ENCODE peak calls at places on chromosome 21, in four cellular contexts. One of them, this sample, is unnamed.
A peak's percentile ranks its signal among the peaks of the same experiment; 100 is the strongest.

GRCh38 chr21:29092102-29092959 is 18.9 kb upstream of the CCT8 start:
- DNase-seq in ascending aorta: no peak
- DNase-seq in left ventricle myocardium inferior: no peak
- DNase-seq in upper lobe of left lung: no peak
- DNase-seq in this sample: no peak

GRCh38 chr21:45846373-45847160 is 135.0 kb upstream of the COL6A1 start:
- DNase-seq in ascending aorta: no peak
- DNase-seq in upper lobe of left lung: no peak
- DNase-seq in left ventricle myocardium inferior: peak; percentile 43
- DNase-seq in this sample: peak; percentile 7

GRCh38 chr21:38308785-38309119 is 52.0 kb downstream of the KCNJ15 start:
- DNase-seq in ascending aorta: no peak
- DNase-seq in upper lobe of left lung: no peak
- DNase-seq in left ventricle myocardium inferior: no peak
- DNase-seq in this sample: no peak

GRCh38 chr21:40768056-40768455 is 78.9 kb downstream of the DSCAM start:
- DNase-seq in ascending aorta: no peak
- DNase-seq in left ventricle myocardium inferior: no peak
- DNase-seq in upper lobe of left lung: no peak
- DNase-seq in this sample: no peak

GRCh38 chr21:34822957-34823356 is 154.2 kb downstream of the CLIC6 start:
- DNase-seq in ascending aorta: no peak
- DNase-seq in upper lobe of left lung: no peak
- DNase-seq in left ventricle myocardium inferior: no peak
- DNase-seq in this sample: no peak

GRCh38 chr21:24941316-24942185 is 665.7 kb downstream of the MRPL39 start:
- DNase-seq in left ventricle myocardium inferior: no peak
- DNase-seq in ascending aorta: no peak
- DNase-seq in upper lobe of left lung: no peak
- DNase-seq in this sample: no peak

GRCh38 chr21:29145354-29145782 is 14.9 kb downstream of the MAP3K7CL start:
- DNase-seq in left ventricle myocardium inferior: no peak
- DNase-seq in upper lobe of left lung: no peak
- DNase-seq in ascending aorta: peak; percentile 83
- DNase-seq in this sample: no peak

GRCh38 chr21:25179116-25179515 is 428.2 kb downstream of the MRPL39 start:
- DNase-seq in left ventricle myocardium inferior: no peak
- DNase-seq in ascending aorta: no peak
- DNase-seq in upper lobe of left lung: no peak
- DNase-seq in this sample: no peak

GRCh38 chr21:37257526-37257966 is 9.6 kb downstream of the VPS26C start:
- DNase-seq in left ventricle myocardium inferior: peak; percentile 23
- DNase-seq in upper lobe of left lung: peak; percentile 29
- DNase-seq in ascending aorta: no peak
- DNase-seq in this sample: no peak

GRCh38 chr21:35974801-35975200 is 85.5 kb downstream of the SETD4 start:
- DNase-seq in upper lobe of left lung: no peak
- DNase-seq in left ventricle myocardium inferior: no peak
- DNase-seq in ascending aorta: no peak
- DNase-seq in this sample: no peak

GRCh38 chr21:36848875-36849274 is 117.6 kb downstream of the HLCS start:
- DNase-seq in left ventricle myocardium inferior: no peak
- DNase-seq in upper lobe of left lung: no peak
- DNase-seq in ascending aorta: no peak
- DNase-seq in this sample: no peak

GRCh38 chr21:46667735-46668380 is 32.4 kb downstream of the PRMT2 start:
- DNase-seq in upper lobe of left lung: no peak
- DNase-seq in left ventricle myocardium inferior: no peak
- DNase-seq in ascending aorta: no peak
- DNase-seq in this sample: no peak

GRCh38 chr21:27291006-27291405 is 324.1 kb upstream of the ADAMTS5 start:
- DNase-seq in left ventricle myocardium inferior: no peak
- DNase-seq in upper lobe of left lung: no peak
- DNase-seq in ascending aorta: no peak
- DNase-seq in this sample: no peak

GRCh38 chr21:36235058-36235582 is 78.5 kb downstream of the DOP1B start:
- DNase-seq in ascending aorta: no peak
- DNase-seq in left ventricle myocardium inferior: no peak
- DNase-seq in upper lobe of left lung: peak; percentile 32
- DNase-seq in this sample: no peak

GRCh38 chr21:16279658-16280581 is 550.1 kb downstream of the USP25 start:
- DNase-seq in upper lobe of left lung: no peak
- DNase-seq in left ventricle myocardium inferior: peak; percentile 27
- DNase-seq in ascending aorta: no peak
- DNase-seq in this sample: no peak

GRCh38 chr21:23968722-23969647 is 1638.3 kb downstream of the MRPL39 start:
- DNase-seq in left ventricle myocardium inferior: no peak
- DNase-seq in upper lobe of left lung: peak; percentile 40
- DNase-seq in ascending aorta: no peak
- DNase-seq in this sample: peak; percentile 39

GRCh38 chr21:29005696-29006095 is 13.0 kb upstream of the LTN1 start:
- DNase-seq in ascending aorta: no peak
- DNase-seq in upper lobe of left lung: no peak
- DNase-seq in left ventricle myocardium inferior: no peak
- DNase-seq in this sample: no peak

GRCh38 chr21:45985471-45986315 is 4.1 kb downstream of the COL6A1 start:
- DNase-seq in upper lobe of left lung: no peak
- DNase-seq in left ventricle myocardium inferior: peak; percentile 17
- DNase-seq in ascending aorta: no peak
- DNase-seq in this sample: no peak

GRCh38 chr21:44603911-44604310 is 3.5 kb downstream of the KRTAP10-7 start:
- DNase-seq in left ventricle myocardium inferior: no peak
- DNase-seq in ascending aorta: no peak
- DNase-seq in upper lobe of left lung: no peak
- DNase-seq in this sample: no peak

GRCh38 chr21:44601596-44602473 is 1.4 kb downstream of the KRTAP10-7 start:
- DNase-seq in ascending aorta: no peak
- DNase-seq in upper lobe of left lung: no peak
- DNase-seq in left ventricle myocardium inferior: no peak
- DNase-seq in this sample: no peak

GRCh38 chr21:44606495-44606894 is 5.4 kb upstream of the KRTAP10-8 start:
- DNase-seq in left ventricle myocardium inferior: no peak
- DNase-seq in upper lobe of left lung: no peak
- DNase-seq in ascending aorta: no peak
- DNase-seq in this sample: no peak

GRCh38 chr21:44602474-44602871 is 2.1 kb downstream of the KRTAP10-7 start:
- DNase-seq in left ventricle myocardium inferior: no peak
- DNase-seq in ascending aorta: no peak
- DNase-seq in upper lobe of left lung: no peak
- DNase-seq in this sample: no peak

DNA sequence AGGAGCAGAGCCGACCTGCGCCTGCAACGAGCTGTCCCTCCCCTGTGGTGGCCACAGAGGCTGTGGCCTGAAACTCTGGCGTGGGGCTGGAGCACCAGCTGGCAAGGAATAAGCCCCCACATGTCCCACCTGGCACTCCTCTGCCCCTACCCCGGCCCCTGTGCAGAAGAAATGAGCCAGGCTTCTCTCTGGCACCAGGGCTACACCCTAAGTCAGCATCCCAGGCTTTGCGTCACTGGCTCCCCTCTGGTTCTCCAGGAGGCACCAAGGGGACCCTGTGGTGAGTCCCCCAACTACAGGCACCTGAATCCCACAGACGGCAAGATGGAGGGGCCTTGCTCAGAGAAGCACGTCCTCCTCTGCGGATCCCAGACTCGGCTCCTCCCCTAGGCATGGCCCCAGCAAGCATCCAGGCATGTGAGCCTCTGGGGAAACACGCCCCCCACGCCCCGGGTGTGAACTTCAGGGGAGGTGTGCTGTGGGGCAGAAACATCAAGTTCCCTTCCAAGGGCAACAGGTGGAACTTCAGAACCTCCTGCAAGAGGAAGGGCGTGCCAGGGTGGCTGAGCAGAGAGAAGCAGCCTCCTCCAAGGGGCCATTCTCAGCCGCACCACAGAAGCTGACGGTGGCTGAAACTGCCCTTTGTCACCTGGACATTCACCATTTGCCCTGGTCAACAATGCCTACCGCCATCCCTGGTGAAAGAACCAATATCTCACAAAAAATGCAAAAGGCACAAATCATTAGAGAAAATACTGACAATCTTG is 2.9 kb downstream of the KRTAP10-7 start:
- DNase-seq in ascending aorta: no peak
- DNase-seq in left ventricle myocardium inferior: no peak
- DNase-seq in upper lobe of left lung: no peak
- DNase-seq in this sample: no peak
- H3K27ac ChIP-seq in ascending aorta: no peak overlapping the region
- H3K27ac ChIP-seq in left ventricle myocardium inferior: no peak overlapping the region
- H3K27ac ChIP-seq in upper lobe of left lung: no peak overlapping the region
- H3K27ac ChIP-seq in this sample: no peak overlapping the region

GRCh38 chr21:42376338-42376982 is 10.1 kb upstream of the TFF1 start:
- DNase-seq in upper lobe of left lung: no peak
- DNase-seq in ascending aorta: no peak
- DNase-seq in left ventricle myocardium inferior: no peak
- DNase-seq in this sample: no peak
- TF ChIP-seq CTCF in upper lobe of left lung: peak; percentile 10
- TF ChIP-seq CTCF in ascending aorta: no peak
- TF ChIP-seq CTCF in left ventricle myocardium inferior: no peak
- TF ChIP-seq CTCF in this sample: no peak

GRCh38 chr21:26188422-26188821 is 17.9 kb upstream of the APP start:
- DNase-seq in upper lobe of left lung: no peak
- DNase-seq in ascending aorta: no peak
- DNase-seq in left ventricle myocardium inferior: no peak
- DNase-seq in this sample: no peak

GRCh38 chr21:26194811-26195251 is 24.3 kb upstream of the APP start:
- DNase-seq in ascending aorta: no peak
- DNase-seq in upper lobe of left lung: no peak
- DNase-seq in left ventricle myocardium inferior: no peak
- DNase-seq in this sample: no peak

GRCh38 chr21:26194326-26194725 is 23.8 kb upstream of the APP start:
- DNase-seq in upper lobe of left lung: no peak
- DNase-seq in ascending aorta: no peak
- DNase-seq in left ventricle myocardium inferior: no peak
- DNase-seq in this sample: no peak

DNA sequence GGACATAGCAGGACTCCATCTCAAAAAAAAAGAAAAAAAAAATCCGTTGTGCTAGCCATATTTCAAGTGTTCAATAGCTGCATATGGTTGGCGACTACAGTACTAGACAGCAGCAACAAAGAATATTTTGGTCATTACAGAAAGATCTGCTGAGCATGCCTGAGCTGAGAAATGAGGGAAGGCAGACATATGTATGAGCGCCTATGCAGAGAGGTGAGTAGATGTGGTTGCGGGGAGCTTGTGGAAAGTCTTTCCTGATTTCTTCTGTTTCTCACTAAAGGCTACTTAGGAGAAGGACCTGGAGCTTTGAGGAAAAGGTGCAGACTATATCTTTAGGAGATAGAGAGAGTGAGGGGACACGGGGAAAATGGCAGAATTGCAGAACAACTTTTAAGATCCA is 21.0 kb upstream of the APP start:
- DNase-seq in left ventricle myocardium inferior: no peak
- DNase-seq in ascending aorta: no peak
- DNase-seq in upper lobe of left lung: no peak
- DNase-seq in this sample: no peak
- H3K9me3 ChIP-seq in left ventricle myocardium inferior: no peaks in the 10 kb centered on the region
- H3K9me3 ChIP-seq in ascending aorta: no peaks in the 10 kb centered on the region
- H3K9me3 ChIP-seq in upper lobe of left lung: no peaks in the 10 kb centered on the region
- H3K9me3 ChIP-seq in this sample: no peaks in the 10 kb centered on the region

GRCh38 chr21:42094811-42095210 is 23.7 kb downstream of the UMODL1 start:
- DNase-seq in left ventricle myocardium inferior: no peak
- DNase-seq in upper lobe of left lung: no peak
- DNase-seq in ascending aorta: no peak
- DNase-seq in this sample: no peak

GRCh38 chr21:42095581-42095980 is 24.5 kb downstream of the UMODL1 start:
- DNase-seq in ascending aorta: no peak
- DNase-seq in upper lobe of left lung: no peak
- DNase-seq in left ventricle myocardium inferior: no peak
- DNase-seq in this sample: no peak

GRCh38 chr21:42091899-42092508 is 20.9 kb downstream of the UMODL1 start:
- DNase-seq in ascending aorta: no peak
- DNase-seq in left ventricle myocardium inferior: no peak
- DNase-seq in upper lobe of left lung: no peak
- DNase-seq in this sample: no peak

GRCh38 chr21:42092805-42093590 is 21.9 kb downstream of the UMODL1 start:
- DNase-seq in upper lobe of left lung: no peak
- DNase-seq in left ventricle myocardium inferior: no peak
- DNase-seq in ascending aorta: no peak
- DNase-seq in this sample: no peak

DNA sequence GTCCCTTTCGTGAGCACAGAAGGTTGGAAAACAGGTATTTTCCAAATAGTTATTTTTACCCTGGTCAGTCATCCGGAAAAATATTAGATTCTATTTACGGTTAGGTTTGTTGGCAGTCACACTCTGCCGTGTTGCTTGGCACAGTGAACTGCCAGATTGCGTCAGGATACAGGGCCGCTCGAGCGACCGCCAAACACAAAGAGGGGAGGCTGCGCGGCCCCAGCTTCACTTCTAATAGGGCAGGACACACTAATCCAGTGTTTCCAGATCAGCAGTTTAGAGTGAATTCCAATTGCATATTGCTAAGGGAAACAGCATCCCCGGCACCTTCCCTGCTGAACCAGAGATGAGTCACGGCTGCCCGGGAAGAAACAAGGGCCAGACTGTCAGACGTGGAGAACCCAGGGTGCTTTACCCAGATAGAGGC is 22.9 kb downstream of the UMODL1 start:
- DNase-seq in ascending aorta: peak; percentile 96
- DNase-seq in left ventricle myocardium inferior: no peak
- DNase-seq in upper lobe of left lung: no peak
- DNase-seq in this sample: no peak
- H3K27ac ChIP-seq in ascending aorta: peak overlapping the region; percentile 89
- H3K27ac ChIP-seq in left ventricle myocardium inferior: no peak overlapping the region
- H3K27ac ChIP-seq in upper lobe of left lung: no peak overlapping the region
- H3K27ac ChIP-seq in this sample: no peak overlapping the region

GRCh38 chr21:14922980-14923379 is 141.8 kb downstream of the NRIP1 start:
- DNase-seq in left ventricle myocardium inferior: no peak
- DNase-seq in upper lobe of left lung: no peak
- DNase-seq in ascending aorta: no peak
- DNase-seq in this sample: no peak
- TF ChIP-seq CTCF in left ventricle myocardium inferior: no peak
- TF ChIP-seq CTCF in upper lobe of left lung: no peak
- TF ChIP-seq CTCF in ascending aorta: no peak
- TF ChIP-seq CTCF in this sample: no peak

DNA sequence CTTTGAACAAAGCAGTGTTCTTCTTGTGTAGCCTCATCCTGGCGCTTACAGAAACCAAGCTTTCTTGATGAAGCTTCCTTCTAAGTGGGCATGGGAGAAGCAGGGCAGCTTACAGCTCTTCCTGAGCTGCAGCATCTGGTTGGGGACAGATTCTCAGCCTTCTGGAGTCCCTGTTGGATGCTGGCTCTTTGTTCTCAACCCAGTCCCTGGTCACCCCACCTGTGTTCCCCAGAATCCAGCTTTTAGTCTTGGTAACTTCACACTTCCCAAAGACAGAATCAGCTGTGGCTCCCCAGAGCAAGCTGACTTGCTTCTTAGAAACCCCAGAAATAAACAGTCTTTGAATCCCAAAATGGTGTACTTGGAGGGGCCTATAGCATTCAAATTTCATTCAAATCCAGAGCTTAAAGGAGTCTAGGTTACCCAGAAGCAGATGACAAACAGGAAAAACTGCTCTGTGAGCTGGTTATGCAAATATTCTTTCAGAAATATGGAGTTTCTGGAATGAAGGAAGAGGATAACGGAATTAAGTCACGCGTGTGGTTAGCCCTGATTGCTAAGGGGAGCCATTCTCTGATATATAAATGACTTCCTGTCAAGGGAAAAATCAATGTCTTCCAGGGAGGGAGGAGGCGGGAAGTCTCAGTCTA is 783.4 kb upstream of the TPTE start:
- DNase-seq in ascending aorta: no peak
- DNase-seq in left ventricle myocardium inferior: no peak
- DNase-seq in upper lobe of left lung: no peak
- DNase-seq in this sample: no peak
- H3K9me3 ChIP-seq in ascending aorta: peaks cover 11% of the 10 kb centered on the region
- H3K9me3 ChIP-seq in left ventricle myocardium inferior: peaks cover 50% of the 10 kb centered on the region
- H3K9me3 ChIP-seq in upper lobe of left lung: peaks cover 24% of the 10 kb centered on the region
- H3K9me3 ChIP-seq in this sample: peaks cover 29% of the 10 kb centered on the region